ENCODE peak calls at places on chromosomes 7 and 10, in ten cellular contexts. N is tibial nerve; U is fibroblast of the aortic adventitia; S is GM23248; C is kidney epithelial cell; H is astrocyte of the spinal cord; B is CD8-positive, alpha-beta T cell; E is upper lobe of left lung; G is IMR-90; V is body of pancreas. J is an unnamed sample.

GRCh38 chr10:118769898-118770600 is 15.3 kb upstream of the CACUL1 start:
- DNase-seq in N (no peak), U (no peak), S (no peak), C (no peak), H (no peak), B (no peak), E (no peak), G (no peak), V (no peak), J (no peak)

GRCh38 chr7:27170936-27171635 is 3.0 kb downstream of the HOXA10 start:
- DNase-seq in N (no peak), U (no peak), S (peak), C (no peak), H (no peak), B (peak), E (peak), G (no peak), V (no peak), J (no peak)

GRCh38 chr10:127198307-127198706 is 1.9 kb upstream of the INSYN2A start:
- DNase-seq in N (no peak), U (no peak), S (peak), C (no peak), H (no peak), B (no peak), E (no peak), G (no peak), V (peak), J (no peak)

GRCh38 chr10:22244001-22244400 is 26.2 kb upstream of the EBLN1 start:
- DNase-seq in N (no peak), U (no peak), S (no peak), C (no peak), H (no peak), B (peak), E (no peak), G (no peak), V (no peak), J (no peak)

GRCh38 chr7:99171731-99172130 is 27.8 kb upstream of the SMURF1 start:
- DNase-seq in N (no peak), U (peak), S (peak), C (no peak), H (no peak), B (no peak), E (no peak), G (peak), V (peak), J (no peak)

GRCh38 chr10:101233443-101233842 is 4.2 kb upstream of the LBX1 start:
- DNase-seq in N (no peak), U (no peak), S (no peak), C (no peak), H (no peak), B (no peak), E (no peak), G (no peak), V (no peak), J (no peak)

GRCh38 chr7:128842674-128843641 is 12.8 kb downstream of the FLNC start:
- DNase-seq in N (no peak), U (no peak), S (no peak), C (no peak), H (no peak), B (no peak), E (no peak), G (no peak), V (no peak), J (no peak)

GRCh38 chr10:89217057-89217990 is 10.2 kb upstream of the CH25H start:
- DNase-seq in N (peak), U (peak), S (peak), C (no peak), H (peak), B (peak), E (peak), G (peak), V (peak), J (peak)

GRCh38 chr7:148872198-148872597 is 11.9 kb downstream of the EZH2 start:
- DNase-seq in N (no peak), U (no peak), S (no peak), C (no peak), H (no peak), B (no peak), E (no peak), G (no peak), V (no peak), J (no peak)

DNA sequence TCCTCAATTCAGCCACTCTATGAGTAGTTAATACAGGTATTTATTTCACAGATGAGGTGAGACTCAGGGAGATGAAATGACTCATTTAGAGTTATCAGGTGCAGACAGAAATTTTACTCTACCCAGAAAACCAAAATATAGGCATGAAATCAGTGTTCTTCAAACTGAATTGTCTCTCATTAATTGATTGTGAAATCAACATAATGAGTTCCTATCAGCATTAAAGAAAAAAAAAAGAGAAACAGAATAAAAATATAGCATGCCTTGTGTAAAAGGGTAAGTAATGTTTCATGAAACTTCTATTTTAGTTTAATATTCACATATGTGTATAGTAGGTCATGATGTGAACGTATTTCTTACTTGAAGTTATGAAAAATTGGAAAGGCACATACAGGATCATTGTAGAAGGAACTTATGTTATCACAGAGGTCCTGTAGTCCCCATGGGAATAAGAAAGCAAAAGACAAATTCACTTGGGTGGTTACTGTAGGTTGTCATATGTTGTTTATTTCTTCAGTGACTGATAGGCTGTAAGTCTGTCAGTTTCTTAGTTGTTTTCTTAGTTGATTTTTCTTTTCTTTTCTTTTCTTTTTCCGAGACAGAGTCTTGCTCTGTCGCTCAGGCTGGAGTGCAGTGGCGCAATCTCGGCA is 47.5 kb downstream of the KAT6B start:
- DNase-seq in N (no peak), U (no peak), S (no peak), C (no peak), H (no peak), B (no peak), E (no peak), G (peak), V (no peak), J (no peak)
- H3K4me3 ChIP-seq in N (no peak), U (no peak), S (no peak), C (no peak), H (no peak), B (no peak), E (no peak), G (no peak), V (no peak), J (no peak)

GRCh38 chr10:114859227-114859626 is 37.6 kb downstream of the FHIP2A start:
- DNase-seq in N (no peak), U (no peak), S (no peak), C (no peak), H (no peak), B (no peak), E (no peak), G (no peak), V (peak), J (no peak)

GRCh38 chr10:114856544-114857287 is 35.1 kb downstream of the FHIP2A start:
- DNase-seq in N (no peak), U (peak), S (peak), C (peak), H (peak), B (no peak), E (no peak), G (peak), V (no peak), J (no peak)

GRCh38 chr10:114855776-114856543 is 34.4 kb downstream of the FHIP2A start:
- DNase-seq in N (no peak), U (peak), S (peak), C (no peak), H (peak), B (no peak), E (no peak), G (peak), V (no peak), J (no peak)

GRCh38 chr10:114862456-114862855 is 40.9 kb downstream of the FHIP2A start:
- DNase-seq in N (no peak), U (no peak), S (no peak), C (no peak), H (no peak), B (no peak), E (no peak), G (no peak), V (no peak), J (no peak)

GRCh38 chr10:114857922-114858629 is 36.5 kb downstream of the FHIP2A start:
- DNase-seq in N (no peak), U (no peak), S (no peak), C (no peak), H (no peak), B (no peak), E (no peak), G (no peak), V (no peak), J (no peak)
- H3K4me3 ChIP-seq in N (no peak), U (no peak), S (no peak), C (no peak), H (no peak), B (no peak), E (no peak), G (no peak), V (no peak), J (no peak)

GRCh38 chr10:11493646-11494045 is 117.8 kb downstream of the USP6NL start:
- DNase-seq in N (no peak), U (no peak), S (no peak), C (no peak), H (no peak), B (no peak), E (no peak), G (no peak), V (no peak), J (no peak)
- H3K4me3 ChIP-seq in N (no peak), U (no peak), S (no peak), C (no peak), H (no peak), B (no peak), E (no peak), G (no peak), V (no peak), J (no peak)

GRCh38 chr10:95414844-95415545 is 124.2 kb upstream of the PDLIM1 start:
- DNase-seq in N (no peak), U (no peak), S (peak), C (no peak), H (no peak), B (no peak), E (no peak), G (no peak), V (no peak), J (no peak)

GRCh38 chr10:95415631-95416031 is 124.8 kb upstream of the PDLIM1 start:
- DNase-seq in N (no peak), U (no peak), S (peak), C (no peak), H (no peak), B (no peak), E (no peak), G (no peak), V (no peak), J (no peak)

GRCh38 chr10:95416270-95416669 is 125.5 kb upstream of the PDLIM1 start:
- DNase-seq in N (no peak), U (no peak), S (no peak), C (no peak), H (no peak), B (no peak), E (no peak), G (no peak), V (no peak), J (no peak)

GRCh38 chr10:95413608-95414007 is 122.8 kb upstream of the PDLIM1 start:
- DNase-seq in N (no peak), U (no peak), S (no peak), C (no peak), H (no peak), B (no peak), E (no peak), G (no peak), V (no peak), J (no peak)

DNA sequence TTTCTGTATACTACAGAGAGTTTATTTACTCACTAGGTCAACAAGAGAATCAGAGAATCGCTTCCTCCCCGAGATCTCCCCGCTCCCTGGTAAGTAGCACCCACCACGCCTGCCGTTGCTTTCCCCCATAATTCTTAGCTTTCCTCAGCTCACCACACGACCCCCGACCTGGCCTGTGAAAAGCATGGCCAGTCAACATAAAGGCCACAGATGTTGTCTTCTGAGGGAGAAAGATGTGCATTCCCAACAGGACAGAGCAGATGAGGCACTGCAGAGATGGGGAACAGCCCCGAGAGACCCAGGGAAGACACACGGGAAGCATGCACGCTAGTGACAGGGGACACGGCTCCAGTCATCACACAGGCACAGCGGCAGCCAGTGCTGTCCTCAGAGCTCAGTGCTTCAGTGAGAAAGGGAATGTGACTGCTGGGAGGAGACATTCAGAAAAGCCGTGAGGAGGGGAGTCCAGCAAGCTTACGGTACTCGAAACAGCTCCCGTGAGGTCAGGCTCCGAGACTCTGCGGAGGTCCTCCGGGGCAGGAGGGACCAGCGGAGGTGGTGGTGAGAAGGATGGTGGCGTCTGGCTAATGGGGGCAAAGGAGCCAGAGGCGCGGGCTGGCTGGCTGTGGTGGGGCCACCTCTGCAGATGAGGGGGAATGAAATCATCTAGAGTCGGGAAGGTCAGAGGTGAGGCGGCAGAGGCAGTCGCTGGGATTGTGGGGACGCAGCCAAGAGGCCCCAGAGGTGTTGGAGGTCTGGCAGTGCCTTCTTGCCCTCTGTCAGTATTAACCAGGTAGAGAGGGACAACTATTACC is 123.4 kb upstream of the PDLIM1 start:
- DNase-seq in N (no peak), U (no peak), S (no peak), C (no peak), H (no peak), B (no peak), E (no peak), G (no peak), V (no peak), J (no peak)
- H3K4me3 ChIP-seq in N (peak), U (no peak), S (no peak), C (no peak), H (no peak), B (no peak), E (no peak), G (no peak), V (no peak), J (no peak)

DNA sequence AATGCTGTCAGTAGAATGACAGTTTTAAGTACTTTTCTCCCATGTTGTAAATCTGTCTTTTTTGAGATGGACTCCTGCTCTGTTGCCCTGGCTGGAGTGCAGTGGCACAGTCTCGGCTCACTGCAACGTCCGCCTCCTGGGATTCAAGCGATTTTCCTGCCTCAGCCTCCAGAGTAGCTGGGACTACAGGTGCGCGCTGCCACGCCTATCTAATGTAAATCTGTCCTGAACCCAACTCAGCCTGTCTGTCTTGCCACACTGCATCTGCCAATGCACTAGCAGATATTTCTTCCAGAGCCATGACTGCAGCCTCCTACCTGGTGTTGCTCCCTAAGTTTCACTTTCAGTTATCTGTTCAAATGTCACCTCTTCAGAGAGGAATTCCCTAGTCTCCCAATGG is 264.1 kb downstream of the PHF14 start:
- DNase-seq in N (no peak), U (no peak), S (no peak), C (no peak), H (no peak), B (no peak), E (no peak), G (no peak), V (no peak), J (no peak)
- H3K4me3 ChIP-seq in N (no peak), U (no peak), S (no peak), C (peak), H (no peak), B (no peak), E (no peak), G (no peak), V (no peak), J (no peak)

GRCh38 chr10:42769173-42769572 is 13.4 kb upstream of the BMS1 start:
- DNase-seq in N (no peak), U (no peak), S (no peak), C (no peak), H (no peak), B (no peak), E (no peak), G (no peak), V (no peak), J (no peak)

GRCh38 chr10:42767906-42768305 is 14.7 kb upstream of the BMS1 start:
- DNase-seq in N (no peak), U (no peak), S (no peak), C (no peak), H (no peak), B (no peak), E (no peak), G (no peak), V (no peak), J (no peak)

GRCh38 chr10:42768581-42769152 is 13.9 kb upstream of the BMS1 start:
- DNase-seq in N (no peak), U (no peak), S (no peak), C (no peak), H (no peak), B (no peak), E (no peak), G (no peak), V (no peak), J (no peak)

GRCh38 chr10:42769653-42770052 is 12.9 kb upstream of the BMS1 start:
- DNase-seq in N (no peak), U (no peak), S (peak), C (no peak), H (no peak), B (no peak), E (no peak), G (no peak), V (peak), J (no peak)
- H3K4me3 ChIP-seq in N (no peak), U (no peak), S (no peak), C (no peak), H (no peak), B (no peak), E (no peak), G (no peak), V (no peak), J (peak)

GRCh38 chr7:74290999-74291441 is 1.8 kb downstream of the CLIP2 start:
- DNase-seq in N (no peak), U (no peak), S (no peak), C (no peak), H (no peak), B (no peak), E (no peak), G (no peak), V (no peak), J (no peak)
- H3K4me3 ChIP-seq in N (no peak), U (peak), S (peak), C (no peak), H (peak), B (no peak), E (peak), G (peak), V (no peak), J (peak)